ENCODE peak calls at places on chromosome 5, in five cellular contexts. One of them, this sample, is unnamed. For H3K4me1, the result is how much of the 10 kb centered on the place peaks cover.

GRCh38 chr5:114362977-114363721 is 1.3 kb downstream of the KCNN2 start:
- DNase-seq in left ventricle myocardium inferior: no peak
- DNase-seq in small intestine: no peak
- DNase-seq in sigmoid colon: no peak
- DNase-seq in body of pancreas: peak
- DNase-seq in this sample: no peak

GRCh38 chr5:21688655-21689054 is 1164.5 kb downstream of the CDH12 start:
- DNase-seq in left ventricle myocardium inferior: no peak
- DNase-seq in small intestine: no peak
- DNase-seq in body of pancreas: no peak
- DNase-seq in sigmoid colon: no peak
- DNase-seq in this sample: no peak

GRCh38 chr5:119470105-119470763 is 17.9 kb downstream of the HSD17B4 start:
- DNase-seq in small intestine: no peak
- DNase-seq in sigmoid colon: no peak
- DNase-seq in body of pancreas: no peak
- DNase-seq in left ventricle myocardium inferior: no peak
- DNase-seq in this sample: no peak

GRCh38 chr5:72957337-72957736 is 1.5 kb downstream of the FCHO2 start:
- DNase-seq in sigmoid colon: no peak
- DNase-seq in left ventricle myocardium inferior: no peak
- DNase-seq in small intestine: no peak
- DNase-seq in body of pancreas: no peak
- DNase-seq in this sample: no peak

GRCh38 chr5:142087920-142088679 is 20.5 kb upstream of the NDFIP1 start:
- DNase-seq in body of pancreas: no peak
- DNase-seq in small intestine: no peak
- DNase-seq in left ventricle myocardium inferior: no peak
- DNase-seq in sigmoid colon: no peak
- DNase-seq in this sample: no peak

GRCh38 chr5:153998010-153998409 is 40.7 kb downstream of the FAM114A2 start:
- DNase-seq in left ventricle myocardium inferior: no peak
- DNase-seq in sigmoid colon: no peak
- DNase-seq in small intestine: no peak
- DNase-seq in body of pancreas: no peak
- DNase-seq in this sample: no peak

GRCh38 chr5:32790411-32790951 is 79.4 kb downstream of the NPR3 start:
- DNase-seq in sigmoid colon: no peak
- DNase-seq in left ventricle myocardium inferior: no peak
- DNase-seq in small intestine: no peak
- DNase-seq in body of pancreas: no peak
- DNase-seq in this sample: no peak

GRCh38 chr5:3214838-3215374 is 380.7 kb upstream of the IRX1 start:
- DNase-seq in body of pancreas: no peak
- DNase-seq in sigmoid colon: no peak
- DNase-seq in small intestine: no peak
- DNase-seq in left ventricle myocardium inferior: no peak
- DNase-seq in this sample: no peak

GRCh38 chr5:32217886-32218396 is 43.8 kb upstream of the GOLPH3 start:
- DNase-seq in body of pancreas: no peak
- DNase-seq in small intestine: no peak
- DNase-seq in left ventricle myocardium inferior: no peak
- DNase-seq in sigmoid colon: peak
- DNase-seq in this sample: no peak

GRCh38 chr5:673837-674629 is 19.1 kb downstream of the TPPP start:
- DNase-seq in left ventricle myocardium inferior: peak
- DNase-seq in small intestine: peak
- DNase-seq in body of pancreas: peak
- DNase-seq in sigmoid colon: peak
- DNase-seq in this sample: peak

GRCh38 chr5:138450971-138451370 is 12.1 kb downstream of the REEP2 start:
- DNase-seq in small intestine: no peak
- DNase-seq in body of pancreas: no peak
- DNase-seq in left ventricle myocardium inferior: no peak
- DNase-seq in sigmoid colon: peak
- DNase-seq in this sample: no peak

GRCh38 chr5:180330810-180331646 is 22.1 kb downstream of the GFPT2 start:
- DNase-seq in left ventricle myocardium inferior: peak
- DNase-seq in sigmoid colon: peak
- DNase-seq in body of pancreas: peak
- DNase-seq in small intestine: no peak
- DNase-seq in this sample: peak

GRCh38 chr5:149062371-149063016 is 368 bp downstream of the SH3TC2 start:
- DNase-seq in left ventricle myocardium inferior: no peak
- DNase-seq in small intestine: peak
- DNase-seq in body of pancreas: no peak
- DNase-seq in sigmoid colon: no peak
- DNase-seq in this sample: no peak

GRCh38 chr5:40678021-40678939 is 1.4 kb upstream of the PTGER4 start:
- DNase-seq in body of pancreas: no peak
- DNase-seq in small intestine: peak
- DNase-seq in left ventricle myocardium inferior: no peak
- DNase-seq in sigmoid colon: no peak
- DNase-seq in this sample: no peak

GRCh38 chr5:32566319-32567111 is 18.8 kb upstream of the SUB1 start:
- DNase-seq in small intestine: no peak
- DNase-seq in body of pancreas: no peak
- DNase-seq in sigmoid colon: no peak
- DNase-seq in left ventricle myocardium inferior: no peak
- DNase-seq in this sample: no peak

GRCh38 chr5:126452477-126452876 is 29.3 kb downstream of the GRAMD2B start:
- DNase-seq in body of pancreas: no peak
- DNase-seq in small intestine: no peak
- DNase-seq in left ventricle myocardium inferior: no peak
- DNase-seq in sigmoid colon: no peak
- DNase-seq in this sample: no peak

GRCh38 chr5:64516216-64516615 is 10.4 kb downstream of the RGS7BP start:
- DNase-seq in sigmoid colon: no peak
- DNase-seq in body of pancreas: no peak
- DNase-seq in left ventricle myocardium inferior: no peak
- DNase-seq in small intestine: no peak
- DNase-seq in this sample: no peak

GRCh38 chr5:129094924-129095797 is 612 bp downstream of the ISOC1 start:
- DNase-seq in sigmoid colon: peak
- DNase-seq in left ventricle myocardium inferior: peak
- DNase-seq in small intestine: peak
- DNase-seq in body of pancreas: peak
- DNase-seq in this sample: peak

GRCh38 chr5:136192526-136193395 is at the start of gene SMIM32:
- DNase-seq in body of pancreas: peak
- DNase-seq in left ventricle myocardium inferior: no peak
- DNase-seq in small intestine: peak
- DNase-seq in sigmoid colon: peak
- DNase-seq in this sample: no peak

GRCh38 chr5:109328626-109329025 is 81.1 kb downstream of the PJA2 start:
- DNase-seq in left ventricle myocardium inferior: no peak
- DNase-seq in body of pancreas: no peak
- DNase-seq in sigmoid colon: no peak
- DNase-seq in small intestine: no peak
- DNase-seq in this sample: no peak

GRCh38 chr5:115600771-115601170 is 1.5 kb downstream of the TICAM2 start:
- DNase-seq in sigmoid colon: no peak
- DNase-seq in body of pancreas: no peak
- DNase-seq in small intestine: no peak
- DNase-seq in left ventricle myocardium inferior: no peak
- DNase-seq in this sample: no peak

GRCh38 chr5:138349842-138350635 is 2.4 kb upstream of the KDM3B start:
- DNase-seq in small intestine: no peak
- DNase-seq in sigmoid colon: no peak
- DNase-seq in body of pancreas: no peak
- DNase-seq in left ventricle myocardium inferior: no peak
- DNase-seq in this sample: no peak

GRCh38 chr5:68126871-68127270 is 88.7 kb upstream of the PIK3R1 start:
- DNase-seq in sigmoid colon: no peak
- DNase-seq in body of pancreas: no peak
- DNase-seq in left ventricle myocardium inferior: no peak
- DNase-seq in small intestine: no peak
- DNase-seq in this sample: no peak

GRCh38 chr5:68116868-68117411 is 98.6 kb upstream of the PIK3R1 start:
- DNase-seq in left ventricle myocardium inferior: no peak
- DNase-seq in small intestine: no peak
- DNase-seq in body of pancreas: peak
- DNase-seq in sigmoid colon: no peak
- DNase-seq in this sample: no peak

GRCh38 chr5:68122929-68123328 is 92.6 kb upstream of the PIK3R1 start:
- DNase-seq in sigmoid colon: no peak
- DNase-seq in small intestine: no peak
- DNase-seq in left ventricle myocardium inferior: no peak
- DNase-seq in body of pancreas: no peak
- DNase-seq in this sample: no peak

DNA sequence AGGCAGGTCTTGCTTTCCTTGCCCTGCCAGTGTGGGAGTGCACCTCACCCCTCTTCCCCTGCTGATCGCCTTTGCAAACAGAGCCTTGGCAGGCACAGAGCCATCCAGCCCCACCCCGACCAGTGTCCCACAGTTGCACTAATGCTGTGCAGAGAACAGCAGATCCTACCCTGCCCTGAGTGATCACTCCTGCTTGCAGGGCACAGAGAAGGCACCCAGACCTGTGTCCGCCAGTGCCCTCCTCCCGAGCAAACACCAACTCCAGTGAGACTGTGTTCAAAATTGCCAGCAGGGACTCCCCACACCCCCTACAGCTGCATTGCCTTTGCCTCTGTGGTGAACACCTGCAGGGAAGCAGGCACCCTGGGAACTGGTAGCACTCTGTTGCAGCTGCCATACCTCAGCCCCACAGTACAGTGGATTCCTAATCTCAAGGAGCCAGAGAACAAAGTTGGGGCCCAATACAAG is 93.1 kb upstream of the PIK3R1 start:
- DNase-seq in left ventricle myocardium inferior: no peak
- DNase-seq in sigmoid colon: no peak
- DNase-seq in small intestine: peak
- DNase-seq in body of pancreas: peak
- DNase-seq in this sample: no peak
- H3K4me1 ChIP-seq in left ventricle myocardium inferior: under half
- H3K4me1 ChIP-seq in sigmoid colon: under half
- H3K4me1 ChIP-seq in small intestine: under half
- H3K4me1 ChIP-seq in body of pancreas: under half
- H3K4me1 ChIP-seq in this sample: under half

DNA sequence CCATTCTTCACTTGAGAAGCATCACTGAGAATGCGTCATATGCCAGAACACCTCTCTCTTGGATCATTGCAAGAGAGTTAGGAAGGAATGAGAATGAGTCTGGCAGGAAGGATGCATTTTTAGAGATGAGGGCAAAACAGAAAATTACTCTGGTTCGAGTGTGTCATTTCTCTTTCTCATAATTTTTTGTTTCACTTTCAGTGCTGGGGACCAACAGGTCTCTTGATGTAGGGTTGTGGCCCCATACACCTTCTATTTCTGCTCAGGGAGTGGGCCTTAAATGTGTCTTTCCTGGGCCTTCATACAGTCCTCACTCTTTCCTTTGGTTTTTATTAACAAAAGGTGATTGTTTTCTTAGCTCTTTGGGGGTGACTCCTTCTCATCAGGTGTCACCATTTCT is 302.4 kb downstream of the NR3C1 start:
- DNase-seq in body of pancreas: no peak
- DNase-seq in left ventricle myocardium inferior: no peak
- DNase-seq in sigmoid colon: no peak
- DNase-seq in small intestine: no peak
- DNase-seq in this sample: no peak
- H3K27ac ChIP-seq in body of pancreas: no peak
- H3K27ac ChIP-seq in left ventricle myocardium inferior: no peak
- H3K27ac ChIP-seq in sigmoid colon: no peak
- H3K27ac ChIP-seq in small intestine: no peak
- H3K27ac ChIP-seq in this sample: no peak

GRCh38 chr5:132467292-132467984 is 23.1 kb downstream of the IRF1 start:
- DNase-seq in small intestine: no peak
- DNase-seq in sigmoid colon: peak
- DNase-seq in body of pancreas: no peak
- DNase-seq in left ventricle myocardium inferior: peak
- DNase-seq in this sample: peak

GRCh38 chr5:132469380-132470372 is 20.9 kb downstream of the IRF1 start:
- DNase-seq in small intestine: no peak
- DNase-seq in left ventricle myocardium inferior: no peak
- DNase-seq in sigmoid colon: peak
- DNase-seq in body of pancreas: no peak
- DNase-seq in this sample: peak

GRCh38 chr5:132466453-132467291 is 23.9 kb downstream of the IRF1 start:
- DNase-seq in sigmoid colon: peak
- DNase-seq in left ventricle myocardium inferior: peak
- DNase-seq in small intestine: peak
- DNase-seq in body of pancreas: peak
- DNase-seq in this sample: peak

GRCh38 chr5:132470596-132470995 is 20.0 kb downstream of the IRF1 start:
- DNase-seq in small intestine: no peak
- DNase-seq in sigmoid colon: peak
- DNase-seq in body of pancreas: no peak
- DNase-seq in left ventricle myocardium inferior: no peak
- DNase-seq in this sample: peak

DNA sequence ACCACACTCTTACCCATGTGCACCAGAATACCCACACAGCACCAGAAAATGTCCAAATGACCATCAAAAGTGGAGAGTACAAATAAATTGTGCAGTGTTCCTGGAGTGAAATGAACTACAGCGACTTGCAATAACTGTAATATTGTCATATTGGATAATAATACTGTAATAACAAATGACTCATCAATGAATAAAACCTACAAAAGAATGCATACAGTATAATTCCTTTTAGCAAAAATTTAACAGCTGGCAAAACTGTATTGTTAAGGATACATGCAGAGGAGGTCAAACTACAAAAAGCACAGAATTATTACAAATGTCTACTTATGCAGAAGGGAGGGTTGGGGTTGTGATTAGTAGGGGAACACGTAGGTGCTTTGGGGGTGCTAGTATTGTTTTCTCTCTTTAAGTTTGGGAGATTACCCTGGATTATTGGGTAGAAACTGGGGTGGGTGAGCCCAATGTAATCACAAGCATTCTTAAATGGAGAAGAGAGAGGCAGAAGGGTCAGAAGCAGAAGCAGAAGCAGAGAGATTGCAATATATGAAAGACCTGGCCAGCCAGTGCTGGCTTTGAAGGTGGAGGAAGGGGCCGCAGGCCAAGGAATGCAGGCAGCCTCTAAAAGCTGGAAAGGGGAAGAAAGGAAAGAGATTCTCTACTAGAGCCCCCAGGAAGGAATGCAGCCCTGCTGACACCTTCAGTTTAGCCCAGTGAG is 21.8 kb downstream of the IRF1 start:
- DNase-seq in body of pancreas: no peak
- DNase-seq in small intestine: no peak
- DNase-seq in left ventricle myocardium inferior: no peak
- DNase-seq in sigmoid colon: no peak
- DNase-seq in this sample: peak
- H3K4me1 ChIP-seq in body of pancreas: under half
- H3K4me1 ChIP-seq in small intestine: under half
- H3K4me1 ChIP-seq in left ventricle myocardium inferior: half or more
- H3K4me1 ChIP-seq in sigmoid colon: under half
- H3K4me1 ChIP-seq in this sample: under half

DNA sequence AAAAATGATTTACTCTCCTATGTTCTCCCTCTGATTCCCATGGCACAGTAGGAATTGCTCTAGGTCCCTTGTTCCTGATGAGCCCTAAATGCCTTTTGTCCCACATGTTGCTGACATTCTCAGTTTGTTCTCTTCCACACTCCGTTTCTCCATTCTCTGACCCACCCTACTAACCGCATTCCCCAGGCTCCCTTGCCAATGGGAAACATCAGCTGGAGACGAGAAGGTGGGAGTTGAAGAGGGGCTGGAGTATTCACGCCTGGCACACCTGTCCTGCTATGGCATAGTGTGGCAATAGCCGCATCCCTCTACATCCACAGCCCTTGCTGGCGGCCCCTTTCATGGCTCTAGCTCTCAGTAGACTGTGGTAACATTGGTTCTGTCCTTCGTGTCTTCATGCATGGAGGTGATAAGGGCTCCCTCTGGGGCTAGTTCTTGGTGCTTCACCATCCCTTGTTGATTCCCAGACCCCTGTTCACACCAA is 16.3 kb upstream of the ARL15 start:
- DNase-seq in small intestine: no peak
- DNase-seq in sigmoid colon: no peak
- DNase-seq in left ventricle myocardium inferior: no peak
- DNase-seq in body of pancreas: no peak
- DNase-seq in this sample: no peak
- H3K27ac ChIP-seq in small intestine: no peak
- H3K27ac ChIP-seq in sigmoid colon: no peak
- H3K27ac ChIP-seq in left ventricle myocardium inferior: no peak
- H3K27ac ChIP-seq in body of pancreas: no peak
- H3K27ac ChIP-seq in this sample: no peak